ENCODE peak calls at places on chromosomes 6 and 20, in ten cellular contexts. H is T-helper 1 cell, C is HEK293T, K is amniotic stem cell, Y is progenitor cell of endocrine pancreas, E is memory B cell, O is SK-N-SH, S is heart left ventricle, N is bronchial epithelial cell, P is NCI-H1436. X is an unnamed sample.

GRCh38 chr20:58614984-58615760 is 35.9 kb upstream of the STX16 start:
- DNase-seq in S (no peak), H (no peak), C (no peak), E (no peak), K (no peak), Y (no peak), O (no peak), N (no peak), P (no peak), X (no peak)

GRCh38 chr20:1909097-1909496 is 13.9 kb downstream of the SIRPA start:
- DNase-seq in C (no peak), K (no peak), N (no peak), Y (no peak), O (no peak), S (no peak), P (no peak), H (no peak), E (no peak), X (no peak)

GRCh38 chr20:49237531-49237930 is 18.3 kb downstream of the DDX27 start:
- DNase-seq in K (no peak), O (no peak), H (no peak), Y (no peak), S (no peak), N (no peak), E (no peak), P (no peak), C (no peak), X (no peak)

GRCh38 chr6:136791296-136792065 is 796 bp downstream of the MAP3K5 start:
- DNase-seq in O (peak; percentile 44), N (peak; percentile 44), S (peak; percentile 76), E (peak; percentile 48), Y (no peak), K (peak; percentile 40), P (peak; percentile 20), H (peak; percentile 23), C (peak; percentile 56), X (peak; percentile 63)

GRCh38 chr20:17938889-17939619 is 29.5 kb downstream of the SNX5 start:
- DNase-seq in S (peak; percentile 68), O (peak; percentile 80), Y (peak; percentile 54), K (peak; percentile 25), H (peak; percentile 21), C (peak; percentile 81), E (peak; percentile 60), P (peak; percentile 52), N (peak; percentile 42), X (peak; percentile 63)

GRCh38 chr6:154410215-154410614 is 53.6 kb upstream of the IPCEF1 start:
- DNase-seq in H (no peak), E (no peak), Y (no peak), C (no peak), K (no peak), N (no peak), S (no peak), O (no peak), P (no peak), X (no peak)

GRCh38 chr6:141874930-141875602 is 257.7 kb upstream of the GJE1 start:
- DNase-seq in N (peak; percentile 57), E (no peak), S (no peak), C (no peak), P (no peak), K (no peak), Y (no peak), H (no peak), O (no peak), X (peak; percentile 77)

GRCh38 chr6:6434723-6435122 is 114.3 kb upstream of the F13A1 start:
- DNase-seq in O (no peak), K (no peak), C (no peak), E (no peak), H (no peak), S (no peak), P (no peak), Y (no peak), N (no peak), X (no peak)

GRCh38 chr6:111985202-111985731 is 68.6 kb upstream of the CCN6 start:
- DNase-seq in K (peak; percentile 59), N (peak; percentile 99), H (no peak), P (no peak), C (no peak), O (no peak), Y (peak; percentile 17), E (no peak), S (no peak), X (peak; percentile 84)

GRCh38 chr6:44575644-44576043 is 188.1 kb downstream of the CDC5L start:
- DNase-seq in K (no peak), N (no peak), H (no peak), Y (no peak), S (no peak), P (no peak), O (no peak), E (no peak), C (no peak), X (peak; percentile 49)

GRCh38 chr6:117264487-117265424 is 602 bp upstream of the VGLL2 start:
- DNase-seq in K (no peak), Y (no peak), C (no peak), O (peak; percentile 26), E (no peak), S (no peak), H (no peak), P (no peak), N (no peak), X (peak; percentile 13)

GRCh38 chr6:159042003-159042823 is 2.6 kb downstream of the TAGAP start:
- DNase-seq in K (peak; percentile 51), S (no peak), Y (peak; percentile 56), N (peak; percentile 81), C (peak; percentile 83), E (peak; percentile 67), H (peak; percentile 71), O (peak; percentile 68), P (peak; percentile 74), X (peak; percentile 48)

GRCh38 chr6:19327684-19328083 is 509.5 kb upstream of the ID4 start:
- DNase-seq in S (no peak), K (no peak), N (no peak), C (peak; percentile 44), O (no peak), Y (no peak), P (no peak), H (no peak), E (no peak), X (no peak)

GRCh38 chr6:25902071-25902470 is 28.0 kb upstream of the SLC17A3 start:
- DNase-seq in K (no peak), C (no peak), S (no peak), P (no peak), E (no peak), O (no peak), Y (no peak), N (no peak), H (no peak), X (no peak)

GRCh38 chr20:17316316-17317038 is 89.6 kb downstream of the PCSK2 start:
- DNase-seq in N (no peak), S (no peak), K (no peak), P (no peak), E (no peak), C (no peak), H (no peak), Y (no peak), O (no peak), X (no peak)

GRCh38 chr6:120055071-120055470 is 705.5 kb upstream of the MAN1A1 start:
- DNase-seq in N (no peak), P (no peak), S (no peak), Y (no peak), O (no peak), C (no peak), E (no peak), H (no peak), K (no peak), X (no peak)

GRCh38 chr20:49747707-49748524 is 34.2 kb upstream of the B4GALT5 start:
- DNase-seq in E (no peak), P (no peak), C (no peak), O (peak; percentile 30), S (peak; percentile 95), K (no peak), H (no peak), Y (no peak), N (no peak), X (peak; percentile 81)

GRCh38 chr6:80938131-80938530 is 814.4 kb downstream of the TENT5A start:
- DNase-seq in N (peak; percentile 4), E (no peak), O (no peak), K (no peak), H (no peak), S (no peak), Y (no peak), C (no peak), P (no peak), X (no peak)

GRCh38 chr20:17680128-17680835 is 1.8 kb downstream of the RRBP1 start:
- DNase-seq in E (peak; percentile 14), C (peak; percentile 10), H (no peak), S (peak; percentile 67), Y (no peak), K (peak; percentile 44), N (peak; percentile 69), O (no peak), P (no peak), X (peak; percentile 74)

GRCh38 chr6:144613859-144614258 is 328.7 kb downstream of the UTRN start:
- DNase-seq in K (no peak), N (peak; percentile 68), H (no peak), S (no peak), E (no peak), P (no peak), Y (no peak), O (no peak), C (no peak), X (no peak)